ENCODE peak calls at places on chromosome 7, in five cellular contexts. X is neural progenitor cell, B is iPS DF 6.9, H is ovary, S is spleen. A is an unnamed sample.

GRCh38 chr7:40870108-40870507 is 735.3 kb downstream of the SUGCT start:
- DNase-seq in X (no peak), H (no peak), S (no peak), B (no peak), A (no peak)

GRCh38 chr7:120733143-120733542 is 124.8 kb downstream of the TSPAN12 start:
- DNase-seq in X (no peak), S (no peak), B (no peak), H (no peak), A (no peak)

GRCh38 chr7:8605227-8605626 is 171.8 kb downstream of the NXPH1 start:
- DNase-seq in H (no peak), B (no peak), X (no peak), S (no peak), A (no peak)

GRCh38 chr7:41779918-41780317 is 77.0 kb upstream of the INHBA start:
- DNase-seq in S (no peak), B (no peak), X (no peak), H (no peak), A (no peak)

GRCh38 chr7:150367677-150368097 is 935 bp upstream of the REPIN1 start:
- DNase-seq in S (no peak), B (no peak), X (no peak), H (no peak), A (no peak)

GRCh38 chr7:74572301-74573090 is 85.0 kb upstream of the GTF2I start:
- DNase-seq in B (no peak), S (no peak), H (no peak), X (no peak), A (peak; percentile 18)

GRCh38 chr7:99372275-99373085 is 2.0 kb upstream of the ARPC1B start:
- DNase-seq in H (peak; percentile 42), X (peak; percentile 68), B (no peak), S (peak; percentile 68), A (no peak)

GRCh38 chr7:8035647-8036518 is 67.3 kb downstream of the GLCCI1 start:
- DNase-seq in X (peak; percentile 29), B (no peak), S (no peak), H (no peak), A (no peak)

GRCh38 chr7:157485361-157485831 is 148.6 kb downstream of the DNAJB6 start:
- DNase-seq in S (peak; percentile 54), X (no peak), H (no peak), B (no peak), A (no peak)
- H3K9me3 ChIP-seq in S (no peaks in the 10 kb centered on the region), X (no peaks in the 10 kb centered on the region), H (no peaks in the 10 kb centered on the region), B (peaks cover 11% of the 10 kb centered on the region), A (no peaks in the 10 kb centered on the region)

DNA sequence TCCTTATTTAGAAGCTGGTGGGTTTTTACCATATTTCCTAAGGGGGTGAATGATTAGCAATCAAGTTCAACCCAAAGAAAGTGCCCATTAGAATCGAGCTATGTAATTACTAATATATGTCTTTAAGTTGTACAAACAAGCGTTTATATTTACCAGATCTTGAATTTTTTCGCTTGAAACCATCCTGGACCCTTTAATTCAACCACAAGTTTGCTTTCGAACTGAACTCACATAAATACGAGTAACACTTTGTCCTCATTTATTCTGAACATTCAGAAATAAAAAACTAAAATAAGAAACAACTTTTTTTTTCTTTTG is 1.5 kb downstream of the SRI start:
- DNase-seq in B (no peak), X (no peak), H (no peak), S (no peak), A (no peak)
- H3K9me3 ChIP-seq in B (no peaks in the 10 kb centered on the region), X (no peaks in the 10 kb centered on the region), H (no peaks in the 10 kb centered on the region), S (no peaks in the 10 kb centered on the region), A (no peaks in the 10 kb centered on the region)

DNA sequence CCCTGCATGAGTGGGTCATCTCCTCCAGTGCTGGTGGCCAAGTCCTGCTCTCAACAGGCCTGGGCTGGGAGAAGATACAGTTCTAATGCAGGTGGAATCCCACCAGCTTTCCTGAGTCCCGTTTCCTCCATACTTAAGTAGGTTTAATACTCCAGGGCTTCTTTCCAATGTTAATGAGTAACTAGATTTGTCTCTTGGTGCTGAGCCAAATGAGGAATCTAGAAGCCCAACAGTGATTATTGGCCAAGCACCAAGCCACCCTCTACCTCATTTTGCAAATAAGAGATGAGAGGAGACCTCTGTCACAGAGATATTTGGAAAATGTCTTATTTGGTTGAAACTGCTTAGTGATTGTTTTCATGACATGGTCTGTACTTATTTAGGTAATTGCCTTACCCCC is 37.1 kb downstream of the STARD3NL start:
- DNase-seq in X (no peak), H (no peak), S (no peak), B (no peak), A (no peak)
- H3K9me3 ChIP-seq in X (no peaks in the 10 kb centered on the region), H (no peaks in the 10 kb centered on the region), S (no peaks in the 10 kb centered on the region), B (no peaks in the 10 kb centered on the region), A (no peaks in the 10 kb centered on the region)

GRCh38 chr7:157643525-157643970 is 306.7 kb downstream of the DNAJB6 start:
- DNase-seq in B (no peak), H (no peak), X (no peak), S (no peak), A (no peak)
- H3K9me3 ChIP-seq in B (peaks cover 22% of the 10 kb centered on the region), H (no peaks in the 10 kb centered on the region), X (peaks cover 12% of the 10 kb centered on the region), S (peaks cover 25% of the 10 kb centered on the region), A (no peaks in the 10 kb centered on the region)

GRCh38 chr7:22255342-22255741 is 101.6 kb downstream of the RAPGEF5 start:
- DNase-seq in S (no peak), H (no peak), B (no peak), X (no peak), A (no peak)
- H3K9me3 ChIP-seq in S (no peaks in the 10 kb centered on the region), H (no peaks in the 10 kb centered on the region), B (no peaks in the 10 kb centered on the region), X (no peaks in the 10 kb centered on the region), A (no peaks in the 10 kb centered on the region)

DNA sequence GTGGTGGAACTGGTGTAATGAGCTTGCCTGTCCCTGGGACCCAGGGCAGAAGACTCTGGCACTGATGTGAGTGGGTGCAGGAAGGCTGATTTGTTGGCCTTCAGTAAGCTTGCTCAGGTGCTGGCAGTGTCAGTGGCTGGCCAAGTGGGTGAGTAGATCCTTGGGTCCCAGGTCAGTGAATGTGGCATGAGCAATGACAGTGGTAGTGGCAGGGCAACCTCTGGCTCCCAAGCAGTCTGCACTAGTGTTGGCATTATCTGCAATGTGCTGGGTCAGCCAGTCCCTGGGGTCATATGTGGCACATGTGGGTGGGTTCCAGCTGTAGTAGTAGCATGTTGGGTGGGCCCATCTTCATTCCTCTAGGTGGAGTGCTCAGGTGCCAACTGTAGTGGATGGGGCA is 640.9 kb upstream of the GRM3 start:
- DNase-seq in H (no peak), X (no peak), B (no peak), S (no peak), A (no peak)
- H3K9me3 ChIP-seq in H (no peaks in the 10 kb centered on the region), X (no peaks in the 10 kb centered on the region), B (no peaks in the 10 kb centered on the region), S (peaks cover 52% of the 10 kb centered on the region), A (no peaks in the 10 kb centered on the region)

GRCh38 chr7:106984034-106984433 is 60.5 kb upstream of the PRKAR2B start:
- DNase-seq in S (no peak), B (no peak), H (no peak), X (no peak), A (no peak)
- H3K9me3 ChIP-seq in S (no peaks in the 10 kb centered on the region), B (no peaks in the 10 kb centered on the region), H (no peaks in the 10 kb centered on the region), X (no peaks in the 10 kb centered on the region), A (no peaks in the 10 kb centered on the region)

GRCh38 chr7:157989611-157990010 is 598.0 kb downstream of the PTPRN2 start:
- DNase-seq in S (no peak), X (no peak), H (no peak), B (no peak), A (no peak)
- H3K9me3 ChIP-seq in S (no peaks in the 10 kb centered on the region), X (no peaks in the 10 kb centered on the region), H (no peaks in the 10 kb centered on the region), B (peaks cover 28% of the 10 kb centered on the region), A (no peaks in the 10 kb centered on the region)

DNA sequence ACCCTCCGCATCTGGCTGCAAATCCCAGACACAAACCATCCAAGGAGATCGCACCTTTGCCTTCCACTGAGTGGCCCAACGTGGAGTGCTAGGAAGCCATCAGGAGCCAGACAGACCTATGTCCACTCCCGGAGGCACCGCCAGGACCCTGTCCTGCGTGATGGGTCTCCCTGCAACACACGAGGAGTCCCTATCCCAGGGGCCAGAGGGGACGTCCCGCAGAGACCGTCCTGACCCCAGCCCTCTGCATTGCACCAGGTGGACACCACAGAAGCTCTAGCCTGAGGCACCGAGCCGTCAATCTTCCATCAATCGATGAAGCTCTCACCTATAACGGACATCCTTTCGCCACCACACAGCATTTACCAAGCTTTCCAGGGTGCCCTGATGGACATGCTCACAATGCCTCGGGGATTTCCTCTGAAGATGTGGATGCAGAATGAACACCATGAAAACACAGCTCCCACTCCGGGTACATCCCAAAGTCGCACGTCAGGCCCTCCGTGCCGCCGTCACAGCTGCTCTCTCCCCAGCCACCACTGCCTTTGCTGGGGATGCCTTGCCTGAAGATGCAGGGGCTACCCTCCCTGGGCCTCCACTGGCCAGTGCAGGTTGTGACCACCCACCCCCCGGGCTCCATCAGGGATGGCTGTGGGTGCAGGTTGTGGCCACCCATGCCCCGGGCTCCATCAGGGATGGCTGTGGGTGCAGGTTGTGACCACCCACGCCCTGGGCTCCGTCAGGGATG is 54.1 kb downstream of the PTPRN2 start:
- DNase-seq in S (no peak), B (no peak), H (no peak), X (no peak), A (no peak)
- H3K9me3 ChIP-seq in S (no peaks in the 10 kb centered on the region), B (peaks cover 32% of the 10 kb centered on the region), H (no peaks in the 10 kb centered on the region), X (no peaks in the 10 kb centered on the region), A (no peaks in the 10 kb centered on the region)

DNA sequence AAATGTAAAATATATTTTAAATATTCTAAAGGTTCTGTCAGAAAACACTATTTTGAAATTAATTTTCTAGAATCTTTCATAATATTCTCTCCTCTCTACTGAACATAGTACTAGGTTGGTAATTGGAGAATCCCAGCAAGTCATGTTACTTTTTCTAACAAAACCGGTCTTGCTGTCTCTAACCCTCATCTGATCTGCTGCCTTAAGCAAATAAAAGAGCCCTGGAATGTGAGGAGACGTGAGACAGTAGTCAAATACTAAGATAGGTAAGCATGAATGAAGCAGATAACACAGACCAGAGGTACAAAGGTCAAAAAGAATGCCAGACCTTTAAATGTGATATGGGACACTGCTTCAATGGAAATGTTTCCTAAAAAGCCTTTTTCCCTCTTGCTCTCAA is 462.4 kb upstream of the NUPR2 start:
- DNase-seq in H (no peak), X (no peak), B (no peak), S (no peak), A (no peak)
- H3K9me3 ChIP-seq in H (no peaks in the 10 kb centered on the region), X (peaks cover 51% of the 10 kb centered on the region), B (peaks cover 1% of the 10 kb centered on the region), S (peaks cover 77% of the 10 kb centered on the region), A (no peaks in the 10 kb centered on the region)

A was measured in prostate gland.